ENCODE peak calls at places on chromosomes 3 and 15, in eight cellular contexts. O is endothelial cell; W is lower leg skin; I is mesothelial cell of epicardium; D is CD4-positive, alpha-beta T cell; U is HFFc6; R is OCI-LY7; Q is left ventricle myocardium inferior. L is an unnamed sample.

GRCh38 chr3:102718651-102719050 is 283.8 kb downstream of the ZPLD1 start:
- DNase-seq in R (no peak), O (no peak), Q (no peak), D (no peak), W (no peak), I (no peak), U (no peak), L (no peak)

GRCh38 chr3:133895208-133896001 is at the start of gene RAB6B:
- DNase-seq in I (peak), U (no peak), R (no peak), D (no peak), Q (peak), W (no peak), O (peak), L (no peak)

GRCh38 chr3:47315069-47315647 is 32.4 kb downstream of the KLHL18 start:
- DNase-seq in Q (peak), W (peak), R (no peak), U (no peak), I (no peak), D (no peak), O (peak), L (no peak)

GRCh38 chr15:85005319-85005718 is 23.7 kb downstream of the PDE8A start:
- DNase-seq in I (no peak), O (no peak), D (no peak), U (no peak), W (no peak), Q (no peak), R (no peak), L (no peak)

GRCh38 chr15:63481105-63481810 is 23.1 kb upstream of the USP3 start:
- DNase-seq in R (no peak), D (no peak), O (no peak), I (no peak), W (no peak), U (peak), Q (no peak), L (peak)

GRCh38 chr3:134810052-134810435 is 15.0 kb downstream of the EPHB1 start:
- DNase-seq in Q (no peak), U (no peak), O (no peak), W (no peak), D (no peak), I (no peak), R (no peak), L (no peak)

GRCh38 chr3:166013073-166013679 is 176.0 kb upstream of the BCHE start:
- DNase-seq in I (no peak), U (peak), W (no peak), O (peak), R (peak), Q (no peak), D (no peak), L (no peak)

GRCh38 chr3:114411292-114411691 is 117.5 kb downstream of the TIGIT start:
- DNase-seq in R (no peak), W (no peak), O (no peak), Q (no peak), U (peak), I (no peak), D (no peak), L (no peak)

GRCh38 chr3:158735296-158736033 is 3.2 kb upstream of the RARRES1 start:
- DNase-seq in R (no peak), I (no peak), Q (no peak), D (no peak), W (no peak), U (no peak), O (no peak), L (no peak)

GRCh38 chr15:80640546-80641121 is 54.5 kb upstream of the ABHD17C start:
- DNase-seq in D (no peak), I (no peak), Q (no peak), U (no peak), R (no peak), W (no peak), O (no peak), L (peak)

GRCh38 chr15:74378853-74379252 is 11.4 kb upstream of the CYP11A1 start:
- DNase-seq in O (no peak), U (no peak), D (no peak), I (no peak), Q (no peak), W (no peak), R (no peak), L (peak)

GRCh38 chr3:169545606-169546005 is 117.9 kb downstream of the MECOM start:
- DNase-seq in I (no peak), U (no peak), R (no peak), D (no peak), W (no peak), Q (no peak), O (no peak), L (no peak)

GRCh38 chr15:58221591-58222241 is 83.5 kb downstream of the AQP9 start:
- DNase-seq in R (peak), Q (no peak), U (peak), I (no peak), D (no peak), O (peak), W (no peak), L (peak)

GRCh38 chr3:189689625-189690024 is 58.4 kb downstream of the TP63 start:
- DNase-seq in D (no peak), I (no peak), R (no peak), U (no peak), O (no peak), Q (no peak), W (no peak), L (no peak)

GRCh38 chr15:68558318-68559305 is 20.2 kb upstream of the CORO2B start:
- DNase-seq in U (no peak), Q (no peak), I (no peak), O (no peak), W (peak), D (no peak), R (peak), L (no peak)

GRCh38 chr15:40190591-40190990 is 29.7 kb downstream of the BUB1B start:
- DNase-seq in W (no peak), I (no peak), U (peak), D (no peak), O (no peak), R (no peak), Q (no peak), L (no peak)

GRCh38 chr3:53842436-53843194 is 3.6 kb downstream of the CHDH start:
- DNase-seq in D (no peak), Q (no peak), O (no peak), I (no peak), U (no peak), W (peak), R (no peak), L (no peak)

GRCh38 chr3:12451960-12452359 is 32.3 kb upstream of the TSEN2 start:
- DNase-seq in W (no peak), R (no peak), D (no peak), Q (no peak), I (no peak), U (no peak), O (no peak), L (no peak)

GRCh38 chr15:70956196-70956595 is 63.6 kb downstream of the LRRC49 start:
- DNase-seq in Q (no peak), I (no peak), U (peak), W (no peak), D (no peak), O (no peak), R (no peak), L (no peak)

GRCh38 chr3:99761415-99761981 is 56.2 kb upstream of the CMSS1 start:
- DNase-seq in I (no peak), D (no peak), W (no peak), U (no peak), R (no peak), O (no peak), Q (no peak), L (no peak)

GRCh38 chr3:110352841-110353595 is 718.6 kb upstream of the NECTIN3 start:
- DNase-seq in O (no peak), R (no peak), Q (no peak), W (no peak), I (no peak), D (no peak), U (peak), L (no peak)

GRCh38 chr15:25345943-25346342 is 92.9 kb downstream of the UBE3A start:
- DNase-seq in W (no peak), R (no peak), D (no peak), O (peak), I (no peak), Q (peak), U (no peak), L (no peak)

GRCh38 chr3:149186726-149187125 is 34.9 kb downstream of the CP start:
- DNase-seq in I (no peak), W (no peak), U (no peak), Q (no peak), D (no peak), R (no peak), O (no peak), L (no peak)

GRCh38 chr3:9915252-9916141 is 1.4 kb upstream of the IL17RC start:
- DNase-seq in D (peak), R (no peak), W (peak), I (peak), U (peak), O (peak), Q (peak), L (no peak)

GRCh38 chr15:33700695-33701303 is 267.5 kb upstream of the CHRM5 start:
- DNase-seq in D (peak), O (peak), R (peak), Q (peak), W (peak), U (peak), I (peak), L (peak)

GRCh38 chr15:42220216-42220615 is 12.1 kb upstream of the VPS39 start:
- DNase-seq in U (no peak), I (no peak), Q (no peak), W (no peak), D (no peak), R (no peak), O (no peak), L (no peak)

GRCh38 chr15:89356634-89357298 is 22.1 kb upstream of the POLG start:
- DNase-seq in I (no peak), W (no peak), U (no peak), Q (no peak), D (no peak), O (no peak), R (peak), L (no peak)

GRCh38 chr3:117548600-117548999 is 839.0 kb downstream of the TUSC7 start:
- DNase-seq in U (no peak), I (no peak), Q (no peak), D (no peak), W (no peak), R (no peak), O (no peak), L (no peak)

GRCh38 chr3:101976473-101976872 is 127.2 kb downstream of the NFKBIZ start:
- DNase-seq in Q (no peak), R (no peak), U (no peak), I (no peak), O (no peak), W (no peak), D (no peak), L (no peak)

GRCh38 chr3:16415911-16416310 is 97.6 kb downstream of the RFTN1 start:
- DNase-seq in Q (no peak), R (no peak), W (no peak), I (no peak), U (no peak), O (no peak), D (no peak), L (no peak)

DNA sequence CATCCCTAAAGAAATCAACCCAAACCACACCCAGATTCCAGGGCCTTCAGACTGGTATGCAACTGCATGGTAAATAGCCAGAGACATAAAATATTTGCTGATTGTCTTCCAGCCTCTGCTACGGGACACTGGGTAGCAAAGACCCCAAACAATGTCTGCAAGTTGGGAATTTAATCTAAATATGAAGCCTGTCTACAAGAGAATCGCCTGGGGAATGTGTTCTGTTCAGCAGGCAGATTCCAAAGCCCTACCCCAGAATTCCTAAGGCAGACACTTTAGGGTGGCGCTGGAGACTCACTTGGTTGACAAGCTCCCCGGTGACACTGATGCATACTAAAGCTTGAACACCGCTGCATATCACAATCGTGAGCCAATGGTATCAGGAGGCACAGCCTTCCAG is 684.2 kb downstream of the NTRK3 start:
- DNase-seq in W (no peak), Q (no peak), I (no peak), R (no peak), O (no peak), U (no peak), D (no peak), L (no peak)
- TF ChIP-seq CTCF in W (no peak), Q (no peak), I (no peak), R (no peak), O (no peak), U (no peak), D (no peak), L (no peak)

GRCh38 chr3:127848131-127849129 is 26.1 kb upstream of the MGLL start:
- DNase-seq in I (no peak), W (no peak), O (no peak), U (peak), D (no peak), Q (no peak), R (no peak), L (no peak)
- TF ChIP-seq CTCF in I (no peak), W (no peak), O (no peak), U (no peak), D (no peak), Q (peak), R (no peak), L (no peak)

GRCh38 chr15:66388576-66388975 is 1.9 kb downstream of the MAP2K1 start:
- DNase-seq in O (no peak), U (no peak), W (no peak), D (no peak), Q (no peak), R (peak), I (no peak), L (no peak)

GRCh38 chr15:66387176-66388056 is 704 bp downstream of the MAP2K1 start:
- DNase-seq in R (peak), D (peak), O (peak), W (peak), U (peak), Q (peak), I (peak), L (peak)

GRCh38 chr15:66386204-66387123 is at the start of gene MAP2K1:
- DNase-seq in D (peak), R (peak), Q (peak), W (peak), I (peak), U (peak), O (peak), L (peak)

GRCh38 chr15:66389098-66389858 is 2.6 kb downstream of the MAP2K1 start:
- DNase-seq in D (no peak), U (no peak), I (no peak), O (no peak), Q (no peak), R (peak), W (no peak), L (no peak)

DNA sequence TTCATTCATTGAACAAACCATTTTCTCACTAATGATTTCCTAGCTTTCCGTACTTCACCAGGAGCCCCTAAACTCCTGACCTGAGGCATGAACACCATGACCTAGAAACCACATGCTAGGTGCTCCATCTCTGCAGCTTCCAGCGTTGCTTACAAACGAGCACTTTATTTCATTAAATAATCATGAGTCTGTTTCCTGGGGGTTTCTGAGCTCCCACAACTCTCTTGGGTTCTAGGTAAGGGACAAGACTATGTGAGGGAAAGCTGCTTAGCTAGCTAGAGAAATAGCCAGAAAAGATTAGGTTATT is 1.3 kb downstream of the MAP2K1 start:
- DNase-seq in I (no peak), U (no peak), R (peak), D (no peak), Q (no peak), O (no peak), W (no peak), L (no peak)
- TF ChIP-seq CTCF in I (no peak), U (no peak), R (peak), D (no peak), Q (no peak), O (no peak), W (no peak), L (no peak)

GRCh38 chr3:72088486-72089025 is 303.6 kb upstream of the PROK2 start:
- DNase-seq in Q (no peak), D (no peak), I (no peak), W (no peak), R (no peak), U (no peak), O (no peak), L (no peak)
- TF ChIP-seq CTCF in Q (no peak), D (no peak), I (no peak), W (no peak), R (no peak), U (no peak), O (no peak), L (no peak)

DNA sequence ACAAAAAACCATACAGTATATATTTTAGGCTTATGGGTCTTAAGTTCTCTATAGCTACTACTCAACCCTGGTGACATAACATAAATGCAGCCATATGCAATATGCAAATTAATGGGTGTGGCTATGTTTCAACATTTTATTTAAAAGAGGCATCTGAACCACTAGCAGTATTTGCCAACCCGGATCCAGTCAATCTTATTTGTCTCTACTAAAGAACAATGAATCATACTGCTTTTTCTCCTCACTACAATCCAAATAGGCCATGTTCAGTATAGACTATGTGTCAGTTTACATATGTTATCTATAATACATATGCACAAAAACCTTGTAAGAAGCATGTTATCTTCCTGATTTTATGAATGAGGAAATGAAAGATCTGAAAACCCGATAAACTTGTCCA is 125.7 kb downstream of the STAG1 start:
- DNase-seq in R (no peak), I (no peak), Q (no peak), D (no peak), O (no peak), U (no peak), W (no peak), L (no peak)
- TF ChIP-seq CTCF in R (no peak), I (no peak), Q (no peak), D (no peak), O (no peak), U (no peak), W (no peak), L (no peak)

DNA sequence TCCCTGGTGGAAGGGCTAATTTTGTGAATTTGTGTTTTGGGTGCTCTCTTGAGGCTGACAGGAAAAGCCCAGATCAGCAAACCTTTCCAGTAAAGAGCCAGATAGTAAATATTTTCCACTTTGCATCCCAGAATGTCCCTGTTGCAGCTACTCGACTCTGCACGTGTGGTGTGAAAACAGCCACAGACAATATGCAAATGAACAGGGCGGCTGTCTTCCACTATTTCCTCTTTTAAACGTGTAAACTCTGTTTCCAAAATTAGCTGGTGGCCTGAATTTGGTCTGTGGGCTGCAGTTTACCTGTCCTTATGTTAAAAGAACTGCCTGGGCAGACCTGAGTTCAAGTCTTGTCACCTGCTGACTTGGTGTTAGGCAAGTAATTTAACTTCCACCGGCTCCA is 202.7 kb downstream of the EDEM1 start:
- DNase-seq in Q (no peak), U (no peak), W (no peak), D (no peak), R (peak), O (no peak), I (no peak), L (no peak)
- TF ChIP-seq CTCF in Q (no peak), U (no peak), W (no peak), D (no peak), R (no peak), O (no peak), I (no peak), L (no peak)

GRCh38 chr15:100081454-100081853 is 260.3 kb downstream of the ADAMTS17 start:
- DNase-seq in U (no peak), D (no peak), R (no peak), O (no peak), Q (no peak), I (no peak), W (no peak), L (no peak)

GRCh38 chr15:100073982-100074381 is 267.8 kb downstream of the ADAMTS17 start:
- DNase-seq in W (no peak), O (no peak), Q (no peak), U (no peak), R (no peak), I (no peak), D (no peak), L (no peak)

GRCh38 chr15:100082761-100083402 is 258.9 kb downstream of the ADAMTS17 start:
- DNase-seq in D (no peak), R (no peak), O (no peak), Q (no peak), U (no peak), I (no peak), W (peak), L (no peak)

GRCh38 chr15:100075284-100075683 is 266.5 kb downstream of the ADAMTS17 start:
- DNase-seq in U (no peak), I (no peak), W (no peak), Q (no peak), D (no peak), O (no peak), R (no peak), L (no peak)

DNA sequence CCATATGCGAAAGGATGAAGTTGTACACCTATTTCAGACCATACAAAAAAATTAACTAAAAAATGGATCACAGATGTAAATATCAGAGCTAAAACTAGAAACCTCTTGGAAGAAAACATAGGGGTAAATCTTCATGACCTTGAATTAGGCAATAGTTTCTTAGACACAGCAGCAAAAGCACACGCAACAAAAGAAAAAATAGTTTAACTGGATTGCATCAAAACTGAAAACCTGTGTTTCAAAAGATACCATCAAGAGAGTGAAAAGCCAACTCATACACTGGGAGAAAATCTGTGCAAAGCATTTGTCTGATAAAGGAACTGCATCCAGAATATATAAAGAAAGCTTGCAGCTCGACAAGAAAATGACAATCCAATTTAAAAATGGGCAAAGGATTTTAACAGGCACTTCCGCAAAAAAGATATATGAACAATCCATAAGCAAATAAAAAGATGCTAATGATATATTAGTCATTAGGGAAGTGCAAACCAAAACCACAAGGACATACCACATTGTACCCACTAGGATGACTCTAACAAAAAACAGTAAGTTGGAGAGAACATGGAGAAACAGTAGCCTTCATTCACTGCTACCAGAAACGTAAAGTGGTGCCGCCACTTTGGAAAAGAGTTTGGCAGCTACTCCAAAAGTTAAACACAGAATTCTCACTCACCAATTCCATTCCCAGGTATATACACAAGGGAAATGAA is 263.1 kb downstream of the ADAMTS17 start:
- DNase-seq in I (no peak), U (no peak), D (no peak), R (no peak), Q (no peak), O (no peak), W (no peak), L (no peak)
- TF ChIP-seq CTCF in I (no peak), U (no peak), D (no peak), R (no peak), Q (no peak), O (no peak), W (no peak), L (no peak)

L was measured in CD14-positive monocyte.